ENCODE peak calls at places on chromosomes 13 and 19, in ten cellular contexts. One of them, this sample, is unnamed.

GRCh38 chr19:16750081-16750480 is 30.4 kb downstream of the NWD1 start:
- DNase-seq in epithelial cell of prostate: no peak
- DNase-seq in activated effector memory CD4-positive, alpha-beta T cell treated with Interleukin-2 at 50 U/mL for 16 hours: no peak
- DNase-seq in anterior cingulate cortex: peak; percentile 8
- DNase-seq in nephron progenitor cell: no peak
- DNase-seq in EL: no peak
- DNase-seq in mesendoderm: no peak
- DNase-seq in astrocyte of the spinal cord: no peak
- DNase-seq in GM04504: no peak
- DNase-seq in HEK293T: no peak
- DNase-seq in this sample: no peak

GRCh38 chr19:8609210-8610040 is 1.1 kb downstream of the ADAMTS10 start:
- DNase-seq in epithelial cell of prostate: no peak
- DNase-seq in activated effector memory CD4-positive, alpha-beta T cell treated with Interleukin-2 at 50 U/mL for 16 hours: no peak
- DNase-seq in anterior cingulate cortex: peak; percentile 26
- DNase-seq in nephron progenitor cell: peak; percentile 69
- DNase-seq in EL: peak; percentile 40
- DNase-seq in mesendoderm: peak; percentile 90
- DNase-seq in astrocyte of the spinal cord: peak; percentile 80
- DNase-seq in GM04504: no peak
- DNase-seq in HEK293T: peak; percentile 53
- DNase-seq in this sample: no peak

GRCh38 chr13:52849727-52850395 is 1.4 kb upstream of the PCDH8 start:
- DNase-seq in epithelial cell of prostate: no peak
- DNase-seq in activated effector memory CD4-positive, alpha-beta T cell treated with Interleukin-2 at 50 U/mL for 16 hours: no peak
- DNase-seq in anterior cingulate cortex: no peak
- DNase-seq in nephron progenitor cell: no peak
- DNase-seq in EL: no peak
- DNase-seq in mesendoderm: peak; percentile 26
- DNase-seq in astrocyte of the spinal cord: no peak
- DNase-seq in GM04504: no peak
- DNase-seq in HEK293T: no peak
- DNase-seq in this sample: no peak

GRCh38 chr13:26133286-26133685 is 81.5 kb upstream of the SHISA2 start:
- DNase-seq in epithelial cell of prostate: no peak
- DNase-seq in activated effector memory CD4-positive, alpha-beta T cell treated with Interleukin-2 at 50 U/mL for 16 hours: no peak
- DNase-seq in anterior cingulate cortex: no peak
- DNase-seq in nephron progenitor cell: no peak
- DNase-seq in EL: no peak
- DNase-seq in mesendoderm: no peak
- DNase-seq in astrocyte of the spinal cord: no peak
- DNase-seq in GM04504: no peak
- DNase-seq in HEK293T: no peak
- DNase-seq in this sample: no peak

GRCh38 chr19:49746206-49746958 is 16.7 kb downstream of the TSKS start:
- DNase-seq in epithelial cell of prostate: no peak
- DNase-seq in activated effector memory CD4-positive, alpha-beta T cell treated with Interleukin-2 at 50 U/mL for 16 hours: no peak
- DNase-seq in anterior cingulate cortex: peak; percentile 20
- DNase-seq in nephron progenitor cell: peak; percentile 43
- DNase-seq in EL: peak; percentile 37
- DNase-seq in mesendoderm: peak; percentile 94
- DNase-seq in astrocyte of the spinal cord: peak; percentile 75
- DNase-seq in GM04504: no peak
- DNase-seq in HEK293T: peak; percentile 98
- DNase-seq in this sample: peak; percentile 51

GRCh38 chr19:8561071-8561764 is 16.0 kb downstream of the MYO1F start:
- DNase-seq in epithelial cell of prostate: no peak
- DNase-seq in activated effector memory CD4-positive, alpha-beta T cell treated with Interleukin-2 at 50 U/mL for 16 hours: no peak
- DNase-seq in anterior cingulate cortex: no peak
- DNase-seq in nephron progenitor cell: no peak
- DNase-seq in EL: no peak
- DNase-seq in mesendoderm: peak; percentile 61
- DNase-seq in astrocyte of the spinal cord: no peak
- DNase-seq in GM04504: no peak
- DNase-seq in HEK293T: no peak
- DNase-seq in this sample: no peak

GRCh38 chr13:60282708-60283107 is 114.3 kb upstream of the TDRD3 start:
- DNase-seq in epithelial cell of prostate: no peak
- DNase-seq in activated effector memory CD4-positive, alpha-beta T cell treated with Interleukin-2 at 50 U/mL for 16 hours: no peak
- DNase-seq in anterior cingulate cortex: no peak
- DNase-seq in nephron progenitor cell: no peak
- DNase-seq in EL: no peak
- DNase-seq in mesendoderm: no peak
- DNase-seq in astrocyte of the spinal cord: no peak
- DNase-seq in GM04504: no peak
- DNase-seq in HEK293T: no peak
- DNase-seq in this sample: no peak

GRCh38 chr19:1130801-1131717 is 27.3 kb downstream of the GPX4 start:
- DNase-seq in epithelial cell of prostate: no peak
- DNase-seq in activated effector memory CD4-positive, alpha-beta T cell treated with Interleukin-2 at 50 U/mL for 16 hours: peak; percentile 46
- DNase-seq in anterior cingulate cortex: no peak
- DNase-seq in nephron progenitor cell: no peak
- DNase-seq in EL: peak; percentile 35
- DNase-seq in mesendoderm: no peak
- DNase-seq in astrocyte of the spinal cord: no peak
- DNase-seq in GM04504: no peak
- DNase-seq in HEK293T: no peak
- DNase-seq in this sample: peak; percentile 34

GRCh38 chr19:4115050-4115817 is 8.7 kb downstream of the MAP2K2 start:
- DNase-seq in epithelial cell of prostate: no peak
- DNase-seq in activated effector memory CD4-positive, alpha-beta T cell treated with Interleukin-2 at 50 U/mL for 16 hours: peak; percentile 55
- DNase-seq in anterior cingulate cortex: peak; percentile 9
- DNase-seq in nephron progenitor cell: no peak
- DNase-seq in EL: no peak
- DNase-seq in mesendoderm: no peak
- DNase-seq in astrocyte of the spinal cord: no peak
- DNase-seq in GM04504: no peak
- DNase-seq in HEK293T: no peak
- DNase-seq in this sample: peak; percentile 73

GRCh38 chr13:91904005-91904404 is 505.6 kb downstream of the GPC5 start:
- DNase-seq in epithelial cell of prostate: no peak
- DNase-seq in activated effector memory CD4-positive, alpha-beta T cell treated with Interleukin-2 at 50 U/mL for 16 hours: no peak
- DNase-seq in anterior cingulate cortex: no peak
- DNase-seq in nephron progenitor cell: no peak
- DNase-seq in EL: no peak
- DNase-seq in mesendoderm: no peak
- DNase-seq in astrocyte of the spinal cord: no peak
- DNase-seq in GM04504: no peak
- DNase-seq in HEK293T: no peak
- DNase-seq in this sample: no peak

GRCh38 chr19:10009269-10009665 is 1.0 kb downstream of the COL5A3 start:
- DNase-seq in epithelial cell of prostate: no peak
- DNase-seq in activated effector memory CD4-positive, alpha-beta T cell treated with Interleukin-2 at 50 U/mL for 16 hours: peak; percentile 20
- DNase-seq in anterior cingulate cortex: no peak
- DNase-seq in nephron progenitor cell: peak; percentile 92
- DNase-seq in EL: peak; percentile 90
- DNase-seq in mesendoderm: peak; percentile 71
- DNase-seq in astrocyte of the spinal cord: peak; percentile 87
- DNase-seq in GM04504: peak; percentile 76
- DNase-seq in HEK293T: peak; percentile 69
- DNase-seq in this sample: peak; percentile 45

GRCh38 chr19:48442116-48443035 is 3.4 kb upstream of the GRWD1 start:
- DNase-seq in epithelial cell of prostate: no peak
- DNase-seq in activated effector memory CD4-positive, alpha-beta T cell treated with Interleukin-2 at 50 U/mL for 16 hours: no peak
- DNase-seq in anterior cingulate cortex: no peak
- DNase-seq in nephron progenitor cell: no peak
- DNase-seq in EL: no peak
- DNase-seq in mesendoderm: no peak
- DNase-seq in astrocyte of the spinal cord: no peak
- DNase-seq in GM04504: no peak
- DNase-seq in HEK293T: no peak
- DNase-seq in this sample: no peak

GRCh38 chr13:85512421-85512820 is 286.8 kb downstream of the SLITRK6 start:
- DNase-seq in epithelial cell of prostate: no peak
- DNase-seq in activated effector memory CD4-positive, alpha-beta T cell treated with Interleukin-2 at 50 U/mL for 16 hours: no peak
- DNase-seq in anterior cingulate cortex: no peak
- DNase-seq in nephron progenitor cell: no peak
- DNase-seq in EL: no peak
- DNase-seq in mesendoderm: no peak
- DNase-seq in astrocyte of the spinal cord: no peak
- DNase-seq in GM04504: no peak
- DNase-seq in HEK293T: no peak
- DNase-seq in this sample: no peak

GRCh38 chr19:10551698-10552301 is 8.1 kb downstream of the ATG4D start:
- DNase-seq in epithelial cell of prostate: no peak
- DNase-seq in activated effector memory CD4-positive, alpha-beta T cell treated with Interleukin-2 at 50 U/mL for 16 hours: no peak
- DNase-seq in anterior cingulate cortex: peak; percentile 9
- DNase-seq in nephron progenitor cell: no peak
- DNase-seq in EL: peak; percentile 47
- DNase-seq in mesendoderm: peak; percentile 70
- DNase-seq in astrocyte of the spinal cord: no peak
- DNase-seq in GM04504: no peak
- DNase-seq in HEK293T: peak; percentile 45
- DNase-seq in this sample: peak; percentile 45

GRCh38 chr13:74987124-74987690 is 494.8 kb downstream of the TBC1D4 start:
- DNase-seq in epithelial cell of prostate: no peak
- DNase-seq in activated effector memory CD4-positive, alpha-beta T cell treated with Interleukin-2 at 50 U/mL for 16 hours: no peak
- DNase-seq in anterior cingulate cortex: no peak
- DNase-seq in nephron progenitor cell: no peak
- DNase-seq in EL: no peak
- DNase-seq in mesendoderm: no peak
- DNase-seq in astrocyte of the spinal cord: no peak
- DNase-seq in GM04504: no peak
- DNase-seq in HEK293T: no peak
- DNase-seq in this sample: no peak

GRCh38 chr19:55549500-55550320 is 4.4 kb upstream of the SBK3 start:
- DNase-seq in epithelial cell of prostate: peak; percentile 22
- DNase-seq in activated effector memory CD4-positive, alpha-beta T cell treated with Interleukin-2 at 50 U/mL for 16 hours: no peak
- DNase-seq in anterior cingulate cortex: no peak
- DNase-seq in nephron progenitor cell: peak; percentile 69
- DNase-seq in EL: peak; percentile 88
- DNase-seq in mesendoderm: peak; percentile 49
- DNase-seq in astrocyte of the spinal cord: peak; percentile 85
- DNase-seq in GM04504: peak; percentile 76
- DNase-seq in HEK293T: no peak
- DNase-seq in this sample: no peak

GRCh38 chr13:113584870-113585671 is 518 bp downstream of the TFDP1 start:
- DNase-seq in epithelial cell of prostate: no peak
- DNase-seq in activated effector memory CD4-positive, alpha-beta T cell treated with Interleukin-2 at 50 U/mL for 16 hours: no peak
- DNase-seq in anterior cingulate cortex: no peak
- DNase-seq in nephron progenitor cell: peak; percentile 49
- DNase-seq in EL: peak; percentile 23
- DNase-seq in mesendoderm: peak; percentile 14
- DNase-seq in astrocyte of the spinal cord: no peak
- DNase-seq in GM04504: no peak
- DNase-seq in HEK293T: no peak
- DNase-seq in this sample: no peak

GRCh38 chr13:37869506-37869755 is 141 bp downstream of the TRPC4 start:
- DNase-seq in epithelial cell of prostate: no peak
- DNase-seq in activated effector memory CD4-positive, alpha-beta T cell treated with Interleukin-2 at 50 U/mL for 16 hours: no peak
- DNase-seq in anterior cingulate cortex: no peak
- DNase-seq in nephron progenitor cell: no peak
- DNase-seq in EL: no peak
- DNase-seq in mesendoderm: peak; percentile 62
- DNase-seq in astrocyte of the spinal cord: no peak
- DNase-seq in GM04504: no peak
- DNase-seq in HEK293T: peak; percentile 12
- DNase-seq in this sample: no peak

GRCh38 chr13:30158774-30159445 is 148.4 kb downstream of the KATNAL1 start:
- DNase-seq in epithelial cell of prostate: no peak
- DNase-seq in activated effector memory CD4-positive, alpha-beta T cell treated with Interleukin-2 at 50 U/mL for 16 hours: no peak
- DNase-seq in anterior cingulate cortex: no peak
- DNase-seq in nephron progenitor cell: no peak
- DNase-seq in EL: peak; percentile 88
- DNase-seq in mesendoderm: no peak
- DNase-seq in astrocyte of the spinal cord: peak; percentile 87
- DNase-seq in GM04504: peak; percentile 84
- DNase-seq in HEK293T: no peak
- DNase-seq in this sample: no peak

GRCh38 chr19:56869886-56870285 is 29.4 kb upstream of the PEG3 start:
- DNase-seq in epithelial cell of prostate: no peak
- DNase-seq in activated effector memory CD4-positive, alpha-beta T cell treated with Interleukin-2 at 50 U/mL for 16 hours: no peak
- DNase-seq in anterior cingulate cortex: no peak
- DNase-seq in nephron progenitor cell: no peak
- DNase-seq in EL: no peak
- DNase-seq in mesendoderm: no peak
- DNase-seq in astrocyte of the spinal cord: no peak
- DNase-seq in GM04504: no peak
- DNase-seq in HEK293T: no peak
- DNase-seq in this sample: no peak

GRCh38 chr13:36323951-36324566 is 22.1 kb downstream of the SPART start:
- DNase-seq in epithelial cell of prostate: no peak
- DNase-seq in activated effector memory CD4-positive, alpha-beta T cell treated with Interleukin-2 at 50 U/mL for 16 hours: no peak
- DNase-seq in anterior cingulate cortex: no peak
- DNase-seq in nephron progenitor cell: no peak
- DNase-seq in EL: peak; percentile 77
- DNase-seq in mesendoderm: peak; percentile 94
- DNase-seq in astrocyte of the spinal cord: peak; percentile 24
- DNase-seq in GM04504: peak; percentile 68
- DNase-seq in HEK293T: no peak
- DNase-seq in this sample: no peak

GRCh38 chr13:34247596-34247995 is 429.6 kb downstream of the RFC3 start:
- DNase-seq in epithelial cell of prostate: no peak
- DNase-seq in activated effector memory CD4-positive, alpha-beta T cell treated with Interleukin-2 at 50 U/mL for 16 hours: no peak
- DNase-seq in anterior cingulate cortex: no peak
- DNase-seq in nephron progenitor cell: no peak
- DNase-seq in EL: no peak
- DNase-seq in mesendoderm: no peak
- DNase-seq in astrocyte of the spinal cord: no peak
- DNase-seq in GM04504: no peak
- DNase-seq in HEK293T: no peak
- DNase-seq in this sample: no peak

GRCh38 chr13:99363391-99363790 is 56.2 kb upstream of the GPR183 start:
- DNase-seq in epithelial cell of prostate: no peak
- DNase-seq in activated effector memory CD4-positive, alpha-beta T cell treated with Interleukin-2 at 50 U/mL for 16 hours: no peak
- DNase-seq in anterior cingulate cortex: no peak
- DNase-seq in nephron progenitor cell: no peak
- DNase-seq in EL: no peak
- DNase-seq in mesendoderm: no peak
- DNase-seq in astrocyte of the spinal cord: no peak
- DNase-seq in GM04504: no peak
- DNase-seq in HEK293T: no peak
- DNase-seq in this sample: no peak

GRCh38 chr19:51439021-51439465 is 19.2 kb downstream of the SIGLEC8 start:
- DNase-seq in epithelial cell of prostate: no peak
- DNase-seq in activated effector memory CD4-positive, alpha-beta T cell treated with Interleukin-2 at 50 U/mL for 16 hours: no peak
- DNase-seq in anterior cingulate cortex: no peak
- DNase-seq in nephron progenitor cell: no peak
- DNase-seq in EL: peak; percentile 29
- DNase-seq in mesendoderm: peak; percentile 21
- DNase-seq in astrocyte of the spinal cord: no peak
- DNase-seq in GM04504: no peak
- DNase-seq in HEK293T: no peak
- DNase-seq in this sample: peak; percentile 11

GRCh38 chr19:19053508-19054314 is 10.1 kb upstream of the SLC25A42 start:
- DNase-seq in epithelial cell of prostate: no peak
- DNase-seq in activated effector memory CD4-positive, alpha-beta T cell treated with Interleukin-2 at 50 U/mL for 16 hours: peak; percentile 31
- DNase-seq in anterior cingulate cortex: peak; percentile 22
- DNase-seq in nephron progenitor cell: peak; percentile 84
- DNase-seq in EL: peak; percentile 51
- DNase-seq in mesendoderm: peak; percentile 73
- DNase-seq in astrocyte of the spinal cord: peak; percentile 47
- DNase-seq in GM04504: no peak
- DNase-seq in HEK293T: peak; percentile 69
- DNase-seq in this sample: peak; percentile 61

GRCh38 chr19:55443045-55443823 is at the start of gene SHISA7:
- DNase-seq in epithelial cell of prostate: no peak
- DNase-seq in activated effector memory CD4-positive, alpha-beta T cell treated with Interleukin-2 at 50 U/mL for 16 hours: no peak
- DNase-seq in anterior cingulate cortex: peak; percentile 56
- DNase-seq in nephron progenitor cell: no peak
- DNase-seq in EL: no peak
- DNase-seq in mesendoderm: no peak
- DNase-seq in astrocyte of the spinal cord: no peak
- DNase-seq in GM04504: no peak
- DNase-seq in HEK293T: no peak
- DNase-seq in this sample: no peak

GRCh38 chr13:53141336-53141735 is 112.7 kb downstream of the OLFM4 start:
- DNase-seq in epithelial cell of prostate: no peak
- DNase-seq in activated effector memory CD4-positive, alpha-beta T cell treated with Interleukin-2 at 50 U/mL for 16 hours: no peak
- DNase-seq in anterior cingulate cortex: no peak
- DNase-seq in nephron progenitor cell: no peak
- DNase-seq in EL: no peak
- DNase-seq in mesendoderm: no peak
- DNase-seq in astrocyte of the spinal cord: no peak
- DNase-seq in GM04504: no peak
- DNase-seq in HEK293T: no peak
- DNase-seq in this sample: no peak

GRCh38 chr19:44745386-44745831 is 3.1 kb upstream of the BCL3 start:
- DNase-seq in epithelial cell of prostate: no peak
- DNase-seq in activated effector memory CD4-positive, alpha-beta T cell treated with Interleukin-2 at 50 U/mL for 16 hours: no peak
- DNase-seq in anterior cingulate cortex: no peak
- DNase-seq in nephron progenitor cell: no peak
- DNase-seq in EL: peak; percentile 75
- DNase-seq in mesendoderm: peak; percentile 65
- DNase-seq in astrocyte of the spinal cord: peak; percentile 73
- DNase-seq in GM04504: peak; percentile 65
- DNase-seq in HEK293T: no peak
- DNase-seq in this sample: no peak